ENCODE peak calls at places on chromosomes 6 and 20, in four cellular contexts. R, P, Q and M are unnamed samples.

GRCh38 chr20:16580127-16580526 is 6.9 kb upstream of the KIF16B start:
- DNase-seq in R (no peak), P (peak; percentile 20), Q (no peak), M (no peak)

GRCh38 chr6:84733889-84734288 is 30.5 kb downstream of the TBX18 start:
- DNase-seq in Q (no peak), P (no peak), R (no peak), M (no peak)

GRCh38 chr6:108157234-108157971 is 8.4 kb upstream of the NR2E1 start:
- DNase-seq in R (no peak), Q (no peak), P (no peak), M (no peak)

GRCh38 chr6:43269273-43270007 is 26.2 kb downstream of the TTBK1 start:
- DNase-seq in Q (no peak), R (peak; percentile 45), P (peak; percentile 25), M (no peak)

GRCh38 chr20:17525650-17526049 is 5.5 kb downstream of the BFSP1 start:
- DNase-seq in P (no peak), R (peak; percentile 48), Q (no peak), M (no peak)

GRCh38 chr6:83884523-83884922 is 25.0 kb downstream of the CYB5R4 start:
- DNase-seq in Q (no peak), R (peak; percentile 59), P (no peak), M (no peak)

GRCh38 chr6:159790947-159791598 is 806 bp downstream of the MRPL18 start:
- DNase-seq in P (no peak), R (peak; percentile 55), Q (no peak), M (no peak)

GRCh38 chr6:52049252-52050050 is 38.0 kb downstream of the PKHD1 start:
- DNase-seq in P (no peak), Q (peak; percentile 18), R (peak; percentile 60), M (no peak)

GRCh38 chr20:44504402-44505309 is 17.2 kb downstream of the SERINC3 start:
- DNase-seq in R (no peak), P (no peak), Q (no peak), M (no peak)

GRCh38 chr6:82507112-82507511 is 143.5 kb downstream of the TPBG start:
- DNase-seq in R (no peak), P (no peak), Q (no peak), M (no peak)

GRCh38 chr6:162854734-162855191 is 127.0 kb downstream of the PACRG start:
- DNase-seq in Q (no peak), P (no peak), R (no peak), M (no peak)

GRCh38 chr6:29680416-29680815 is 536 bp downstream of the ZFP57 start:
- DNase-seq in P (no peak), R (no peak), Q (no peak), M (no peak)

GRCh38 chr6:94639564-94639963 is 937.8 kb upstream of the MANEA start:
- DNase-seq in Q (no peak), P (no peak), R (no peak), M (no peak)

GRCh38 chr6:94636780-94637385 is 940.5 kb upstream of the MANEA start:
- DNase-seq in R (peak; percentile 1), Q (no peak), P (no peak), M (no peak)
- TF ChIP-seq CTCF in R (peak; percentile 45), Q (peak; percentile 66), P (no peak), M (no peak)

DNA sequence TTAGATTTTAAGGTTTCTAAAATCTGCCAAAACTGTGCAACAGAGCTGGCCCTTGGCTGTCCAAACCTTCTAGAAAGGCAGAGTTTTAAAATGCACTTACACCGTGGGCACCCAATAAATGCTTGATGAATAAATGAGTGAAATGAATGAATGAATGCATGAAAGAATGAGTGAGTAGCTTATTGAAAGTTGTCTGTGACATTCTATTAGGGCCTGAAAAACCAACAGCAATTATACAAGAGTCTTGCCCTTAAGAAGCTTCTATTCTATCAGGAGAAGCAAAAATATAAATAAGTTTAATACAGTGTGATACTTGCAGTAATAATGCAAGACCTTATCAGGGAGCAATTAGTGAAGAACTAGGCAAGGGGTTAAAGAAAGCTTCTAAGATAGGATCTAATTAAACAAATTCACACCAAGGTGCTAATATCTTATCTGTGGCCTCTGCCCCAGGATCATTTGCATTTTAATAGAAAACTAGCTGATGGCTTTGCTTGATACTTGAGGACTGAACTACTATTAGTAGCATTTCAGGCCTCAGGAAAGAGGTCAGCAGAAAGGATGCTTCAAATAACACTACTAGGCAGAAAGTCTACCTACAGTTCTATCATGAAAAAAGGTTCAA is 230.7 kb downstream of the GMPR start:
- DNase-seq in Q (no peak), R (no peak), P (no peak), M (no peak)
- TF ChIP-seq CTCF in Q (no peak), R (no peak), P (no peak), M (no peak)

DNA sequence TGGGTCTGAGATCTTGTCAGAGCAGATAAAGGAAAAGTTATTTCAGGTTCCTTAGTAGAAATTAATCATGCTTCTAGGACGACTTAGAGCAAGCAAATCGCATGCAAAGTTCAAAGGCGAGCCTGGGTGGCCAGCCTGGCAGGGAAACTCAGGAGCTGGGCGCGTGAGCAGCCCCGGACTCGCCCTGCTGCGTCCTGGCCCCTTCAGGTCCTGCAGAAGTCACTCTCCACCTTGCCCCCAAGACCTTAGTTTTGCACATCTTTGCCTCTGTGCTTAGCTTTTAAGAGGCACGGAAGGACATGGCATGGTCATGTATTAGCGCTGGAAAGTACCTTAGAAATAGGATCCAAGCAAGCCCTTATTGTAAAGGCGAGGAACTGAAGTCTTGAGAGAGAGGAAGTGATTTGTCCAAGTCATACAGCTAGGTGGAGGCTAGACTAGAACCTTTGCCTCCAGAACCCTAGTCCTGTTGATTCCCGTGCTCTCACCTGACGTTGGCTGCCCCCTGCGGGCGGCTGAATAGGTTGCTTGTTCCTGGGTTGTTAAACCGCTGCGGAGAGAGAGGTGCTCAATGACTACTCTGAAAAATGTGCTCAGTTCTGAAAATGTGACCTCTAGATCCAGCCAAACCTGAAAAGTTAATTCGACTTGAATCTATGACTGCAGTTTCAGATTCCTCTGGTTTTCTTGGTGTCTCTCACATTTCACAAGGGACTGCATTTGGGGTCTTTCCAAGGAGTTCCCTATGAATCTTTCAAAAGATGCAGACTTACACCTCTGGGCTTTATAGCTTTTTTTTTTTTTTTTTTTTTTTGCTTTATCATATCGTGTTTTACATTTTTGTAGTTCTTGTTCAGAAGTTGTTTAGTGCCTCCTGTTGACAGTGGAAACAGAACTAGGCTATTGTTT is 2.7 kb downstream of the MYB start:
- DNase-seq in R (peak; percentile 95), Q (peak; percentile 29), P (no peak), M (no peak)
- TF ChIP-seq CTCF in R (peak; percentile 94), Q (peak; percentile 67), P (no peak), M (peak; percentile 43)

DNA sequence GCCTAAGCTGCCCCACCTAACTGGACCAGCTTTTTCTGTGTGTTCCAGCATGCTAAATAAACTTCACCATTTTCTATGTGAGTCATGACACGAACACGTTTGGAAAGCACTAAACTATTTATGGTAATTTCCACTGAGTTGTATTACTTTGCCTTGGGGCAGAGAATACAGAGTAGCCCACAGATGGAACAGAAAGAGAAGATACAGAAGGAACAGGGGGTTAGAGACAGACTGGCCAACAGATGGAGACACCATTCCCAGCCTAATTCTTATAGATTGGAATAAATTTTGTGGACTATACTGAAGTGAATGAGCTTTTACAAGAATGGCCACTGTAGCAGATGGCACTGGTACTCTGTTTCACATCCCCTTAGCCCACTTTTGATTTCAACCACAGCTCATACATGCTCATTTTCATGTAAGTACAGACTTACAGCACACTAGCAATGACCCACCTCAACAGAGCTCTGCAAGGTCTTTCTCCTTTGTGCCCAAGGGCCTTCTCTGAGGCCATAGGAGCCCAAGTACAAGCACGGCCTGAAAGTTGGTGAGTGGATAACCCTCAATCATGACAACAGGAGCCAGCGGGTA is 13.1 kb upstream of the NT5DC1 start:
- DNase-seq in R (no peak), P (no peak), Q (no peak), M (no peak)
- TF ChIP-seq CTCF in R (no peak), P (no peak), Q (no peak), M (no peak)

DNA sequence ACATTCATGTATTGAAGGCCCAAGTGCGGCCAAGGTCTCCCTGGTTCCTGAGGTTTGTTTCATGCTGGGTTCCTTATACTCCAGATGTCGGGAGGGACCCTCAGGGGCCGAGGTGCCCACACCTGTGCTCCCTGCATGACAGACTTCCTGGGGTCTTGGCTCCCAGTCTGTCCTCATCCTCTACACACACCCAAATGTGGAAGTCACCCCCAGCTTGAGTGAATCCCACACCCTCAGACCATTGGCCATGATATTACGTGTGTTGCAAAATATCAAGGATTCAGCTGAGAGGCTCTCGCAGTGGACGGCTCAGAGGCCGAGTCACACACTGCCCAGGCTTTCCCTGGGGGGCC is 82.2 kb upstream of the DUSP22 start:
- DNase-seq in P (no peak), R (no peak), Q (no peak), M (no peak)
- TF ChIP-seq CTCF in P (no peak), R (no peak), Q (no peak), M (no peak)

DNA sequence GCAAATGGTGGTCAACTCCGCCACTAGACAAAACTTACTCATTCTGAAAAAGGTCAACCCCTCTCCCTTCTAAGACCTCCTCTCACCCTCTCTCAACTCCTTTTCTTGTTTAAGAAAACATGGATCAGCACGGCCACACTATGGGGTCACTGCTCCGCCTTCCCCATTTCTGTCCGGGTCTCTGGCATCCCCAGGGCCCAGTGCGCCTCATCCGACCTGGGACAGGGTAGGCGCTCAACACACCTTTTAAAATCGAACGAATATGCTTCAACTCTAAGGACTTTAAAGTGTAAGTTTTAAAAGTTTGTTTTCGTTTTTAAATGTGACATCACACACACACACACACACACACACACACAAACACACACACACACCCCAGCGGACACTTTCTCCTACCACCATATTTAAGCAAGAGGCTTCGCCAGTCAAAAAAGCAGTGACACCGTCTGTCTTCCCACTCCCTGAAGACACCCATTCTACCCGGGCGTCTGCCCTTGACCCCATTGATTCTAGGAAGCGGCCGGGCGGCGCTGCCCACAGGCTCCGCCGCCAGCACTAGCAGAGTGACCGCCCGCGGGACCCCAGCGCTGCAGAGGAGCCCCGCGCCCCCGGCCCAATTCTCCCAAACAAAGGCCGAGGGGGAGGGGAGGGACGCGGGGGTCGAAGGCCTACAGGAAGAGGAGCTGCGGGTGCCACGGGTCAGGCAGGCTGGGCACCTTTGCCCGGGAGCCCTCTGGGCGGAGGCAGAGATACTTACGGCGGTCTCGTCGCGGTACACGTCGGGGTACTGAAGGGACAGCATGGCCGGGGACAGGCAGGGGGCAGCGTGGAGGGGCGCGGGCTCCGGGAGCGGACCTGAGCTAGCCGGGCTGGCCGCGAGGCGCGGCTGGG is 547 bp downstream of the PREP start:
- DNase-seq in Q (no peak), P (peak; percentile 23), R (peak; percentile 49), M (no peak)
- TF ChIP-seq CTCF in Q (no peak), P (no peak), R (no peak), M (no peak)

DNA sequence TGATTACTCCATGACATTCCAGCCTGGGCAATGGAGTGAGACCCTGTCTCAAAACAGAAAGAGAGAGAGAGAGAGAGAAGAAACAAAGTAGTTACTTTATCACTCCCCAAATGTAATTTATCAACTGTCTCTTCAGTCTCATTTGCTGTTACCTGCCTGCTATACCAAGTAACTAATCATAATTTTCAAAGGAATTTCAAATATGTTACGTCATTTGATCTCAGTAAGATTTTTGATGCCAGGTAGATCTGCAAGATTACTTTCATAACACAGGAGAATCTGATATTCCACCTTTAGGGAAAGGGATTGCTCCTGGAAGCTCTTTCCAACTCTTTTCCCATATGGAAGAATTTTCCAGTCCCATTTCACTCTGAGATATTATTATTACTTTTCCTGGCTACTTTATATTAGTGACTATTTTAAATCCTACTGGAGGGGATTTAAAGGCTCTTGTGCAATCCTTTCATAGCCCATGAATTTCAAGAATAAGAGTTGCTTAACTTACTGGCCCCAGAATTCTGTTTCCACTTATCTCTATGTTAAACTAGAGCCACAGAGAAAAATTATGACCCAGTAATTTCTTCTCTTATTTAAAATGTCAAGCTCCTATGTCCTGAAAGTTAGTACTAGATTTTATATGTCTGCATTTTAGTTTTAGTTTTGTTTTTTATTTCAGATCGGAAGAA is 390.2 kb upstream of the FLRT3 start:
- DNase-seq in R (no peak), Q (no peak), P (no peak), M (no peak)
- TF ChIP-seq CTCF in R (no peak), Q (no peak), P (no peak), M (no peak)